ENCODE peak calls at places on chromosome 21, in seven cellular contexts. B is brain microvascular endothelial cell, O is lung, R is OCI-LY7, H is psoas muscle, X is cardiac muscle cell, G is fibroblast of lung. E is an unnamed sample.

GRCh38 chr21:42397291-42398129 is 1.7 kb upstream of the TMPRSS3 start:
- DNase-seq in B (no peak), O (no peak), R (peak), H (no peak), X (no peak), G (no peak), E (no peak)

GRCh38 chr21:42377211-42377950 is 11.0 kb upstream of the TFF1 start:
- DNase-seq in B (no peak), O (no peak), R (no peak), H (no peak), X (no peak), G (no peak), E (no peak)

GRCh38 chr21:42234464-42235241 is 15.7 kb downstream of the ABCG1 start:
- DNase-seq in B (peak), O (peak), R (peak), H (peak), X (peak), G (peak), E (peak)

GRCh38 chr21:35053356-35054096 is 4.4 kb upstream of the RUNX1 start:
- DNase-seq in B (no peak), O (no peak), R (no peak), H (no peak), X (peak), G (peak), E (no peak)

GRCh38 chr21:23887709-23888303 is 1719.5 kb downstream of the MRPL39 start:
- DNase-seq in B (no peak), O (no peak), R (no peak), H (no peak), X (no peak), G (no peak), E (no peak)

GRCh38 chr21:26632691-26633090 is 59.6 kb upstream of the CYYR1 start:
- DNase-seq in B (no peak), O (no peak), R (no peak), H (no peak), X (no peak), G (no peak), E (no peak)

GRCh38 chr21:39033878-39034589 is 149.2 kb downstream of the PSMG1 start:
- DNase-seq in B (peak), O (peak), R (no peak), H (no peak), X (no peak), G (no peak), E (no peak)

GRCh38 chr21:35020446-35020845 is 28.7 kb downstream of the RUNX1 start:
- DNase-seq in B (no peak), O (no peak), R (peak), H (no peak), X (no peak), G (no peak), E (no peak)

GRCh38 chr21:45997205-45997494 is 15.6 kb downstream of the COL6A1 start:
- DNase-seq in B (no peak), O (no peak), R (no peak), H (no peak), X (no peak), G (no peak), E (no peak)

GRCh38 chr21:31503939-31504338 is 155.6 kb upstream of the SOD1 start:
- DNase-seq in B (no peak), O (no peak), R (no peak), H (no peak), X (no peak), G (no peak), E (peak)

GRCh38 chr21:31514598-31514997 is 144.9 kb upstream of the SOD1 start:
- DNase-seq in B (peak), O (no peak), R (no peak), H (no peak), X (peak), G (peak), E (no peak)

GRCh38 chr21:31511258-31511657 is 148.2 kb upstream of the SOD1 start:
- DNase-seq in B (no peak), O (no peak), R (no peak), H (no peak), X (no peak), G (no peak), E (no peak)

GRCh38 chr21:31505975-31506374 is 153.5 kb upstream of the SOD1 start:
- DNase-seq in B (no peak), O (no peak), R (peak), H (no peak), X (no peak), G (no peak), E (no peak)

GRCh38 chr21:31509108-31510017 is 150.1 kb upstream of the SOD1 start:
- DNase-seq in B (peak), O (no peak), R (peak), H (no peak), X (no peak), G (peak), E (peak)
- H3K27ac ChIP-seq in B (no peak), O (no peak), R (peak), H (no peak), X (no peak), G (no peak), E (no peak)

DNA sequence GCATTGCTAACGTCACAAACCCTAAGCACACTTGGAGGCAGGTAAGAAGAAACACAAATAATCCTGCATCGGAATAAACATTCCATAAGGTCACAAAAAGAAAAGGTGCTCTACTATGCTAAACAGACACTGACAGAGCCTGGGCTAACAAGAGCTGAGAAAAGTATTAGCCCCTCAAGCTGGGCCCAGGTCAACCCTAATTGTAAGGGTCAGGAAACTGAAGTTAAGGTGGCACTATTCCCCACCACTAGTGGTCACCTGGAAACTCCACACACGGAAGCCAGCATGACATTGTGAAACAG is 1.3 kb downstream of the PTTG1IP start:
- DNase-seq in B (no peak), O (no peak), R (peak), H (no peak), X (no peak), G (no peak), E (no peak)
- TF ChIP-seq CTCF in B (no peak), O (no peak), R (peak), H (peak), X (no peak), G (no peak), E (no peak)

GRCh38 chr21:43588957-43589356 is 70.3 kb downstream of the HSF2BP start:
- DNase-seq in B (no peak), O (no peak), R (no peak), H (no peak), X (no peak), G (no peak), E (no peak)

GRCh38 chr21:43585924-43586411 is 73.3 kb downstream of the HSF2BP start:
- DNase-seq in B (peak), O (peak), R (no peak), H (no peak), X (peak), G (peak), E (peak)

GRCh38 chr21:43590220-43590619 is 69.1 kb downstream of the HSF2BP start:
- DNase-seq in B (no peak), O (no peak), R (no peak), H (no peak), X (no peak), G (peak), E (no peak)

DNA sequence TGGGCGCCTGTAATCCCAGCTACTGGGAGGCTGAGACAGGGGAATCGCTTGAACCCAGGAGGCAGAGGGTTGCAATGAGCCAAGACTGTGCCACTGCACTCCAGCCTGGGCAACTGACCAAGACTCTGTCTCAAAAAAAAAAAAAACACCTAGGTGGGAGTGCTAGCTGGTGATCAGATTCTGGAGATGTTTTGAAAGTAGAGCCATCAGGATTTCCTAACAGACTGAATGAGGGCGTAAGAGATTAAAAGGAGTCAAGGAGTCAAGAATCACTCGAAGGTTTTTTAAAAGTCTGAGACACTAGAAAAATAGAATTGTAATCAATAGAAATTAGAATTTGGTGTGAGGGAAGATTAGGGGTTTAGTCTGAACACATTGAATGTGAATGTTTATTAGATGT is 73.8 kb downstream of the HSF2BP start:
- DNase-seq in B (no peak), O (no peak), R (no peak), H (no peak), X (no peak), G (no peak), E (no peak)
- H3K27ac ChIP-seq in B (peak), O (peak), R (no peak), H (peak), X (no peak), G (peak), E (peak)

DNA sequence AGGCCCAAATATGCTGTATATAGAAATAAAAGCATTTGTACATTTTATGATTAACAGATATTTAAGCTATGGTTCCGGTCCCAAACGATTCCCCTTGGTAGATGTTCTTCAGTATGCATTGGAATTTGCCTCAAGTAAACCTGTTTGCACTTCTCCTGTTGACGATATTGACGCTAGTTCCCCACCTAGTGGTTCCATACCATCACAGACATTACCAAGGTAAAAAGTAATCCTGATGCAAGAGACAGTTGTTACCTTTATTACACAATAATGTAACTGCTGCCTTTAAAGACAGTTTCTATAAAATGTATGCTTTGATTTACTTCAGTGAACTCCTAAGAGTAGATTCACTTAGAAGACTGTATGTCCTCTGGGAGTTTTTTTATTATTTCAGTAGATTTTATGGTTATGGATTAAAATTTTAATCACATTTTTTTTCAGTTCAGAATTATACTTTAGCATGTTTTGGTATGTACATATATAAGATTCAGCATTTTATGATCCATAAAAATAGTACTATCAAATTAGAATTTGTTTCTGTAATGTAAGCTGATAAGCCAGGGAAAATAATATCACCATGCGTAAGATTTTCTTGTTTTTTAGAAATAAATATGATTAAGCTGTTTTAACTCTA is 96.5 kb downstream of the USP25 start:
- DNase-seq in B (no peak), O (no peak), R (peak), H (no peak), X (peak), G (peak), E (peak)
- TF ChIP-seq CTCF in B (peak), O (peak), R (peak), H (peak), X (peak), G (peak), E (peak)

GRCh38 chr21:31420354-31420753 is 76.3 kb upstream of the TIAM1 start:
- DNase-seq in B (no peak), O (no peak), R (no peak), H (no peak), X (no peak), G (no peak), E (no peak)

GRCh38 chr21:31420988-31421387 is 76.9 kb upstream of the TIAM1 start:
- DNase-seq in B (no peak), O (no peak), R (no peak), H (no peak), X (no peak), G (no peak), E (no peak)

GRCh38 chr21:31429500-31429899 is 85.4 kb upstream of the TIAM1 start:
- DNase-seq in B (no peak), O (no peak), R (no peak), H (peak), X (no peak), G (no peak), E (no peak)

GRCh38 chr21:31426235-31426797 is 82.3 kb upstream of the TIAM1 start:
- DNase-seq in B (peak), O (no peak), R (no peak), H (no peak), X (no peak), G (peak), E (no peak)

GRCh38 chr21:31425158-31425557 is 81.1 kb upstream of the TIAM1 start:
- DNase-seq in B (no peak), O (no peak), R (no peak), H (no peak), X (no peak), G (no peak), E (no peak)
- H3K27ac ChIP-seq in B (no peak), O (no peak), R (no peak), H (no peak), X (no peak), G (no peak), E (no peak)

DNA sequence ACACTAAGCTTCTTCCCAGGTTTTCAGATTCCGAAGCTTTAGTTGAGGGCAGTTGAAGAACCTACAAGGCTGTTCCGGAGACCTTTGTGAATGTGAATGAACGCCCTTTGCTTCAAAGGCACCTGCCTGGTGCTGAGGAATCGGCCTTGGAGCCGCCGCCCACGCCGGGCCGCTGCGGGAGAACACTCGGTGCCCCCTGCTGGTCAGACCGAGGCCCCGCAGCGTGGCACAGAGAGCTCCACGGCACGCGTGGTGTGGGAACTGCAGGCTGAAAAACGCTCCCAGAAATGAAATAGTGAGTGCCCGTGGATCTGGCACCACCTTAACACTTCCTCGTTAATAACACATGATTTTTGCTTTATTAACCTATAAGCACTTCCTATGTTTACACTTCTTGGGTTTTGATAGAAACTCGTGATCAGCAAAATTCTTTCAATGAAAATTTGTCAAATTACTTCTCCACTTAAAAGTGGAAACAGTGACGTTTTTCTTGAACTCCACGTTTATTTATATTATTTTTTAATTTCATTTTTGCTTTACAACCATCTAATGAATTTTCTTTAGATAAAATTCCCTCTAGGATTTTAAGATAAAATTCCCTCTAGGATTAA is 460.6 kb downstream of the DSCAM start:
- DNase-seq in B (no peak), O (peak), R (peak), H (peak), X (peak), G (peak), E (peak)
- TF ChIP-seq CTCF in B (peak), O (peak), R (peak), H (peak), X (peak), G (peak), E (peak)

GRCh38 chr21:44012474-44013379 is 618 bp downstream of the TRAPPC10 start:
- DNase-seq in B (peak), O (peak), R (peak), H (peak), X (peak), G (peak), E (peak)

GRCh38 chr21:44010429-44010828 is 1.7 kb upstream of the TRAPPC10 start:
- DNase-seq in B (peak), O (no peak), R (no peak), H (no peak), X (no peak), G (no peak), E (no peak)

GRCh38 chr21:44011774-44012473 is at the start of gene TRAPPC10:
- DNase-seq in B (peak), O (peak), R (peak), H (peak), X (peak), G (peak), E (peak)

GRCh38 chr21:44011123-44011773 is 861 bp upstream of the TRAPPC10 start:
- DNase-seq in B (no peak), O (no peak), R (no peak), H (no peak), X (no peak), G (no peak), E (no peak)

DNA sequence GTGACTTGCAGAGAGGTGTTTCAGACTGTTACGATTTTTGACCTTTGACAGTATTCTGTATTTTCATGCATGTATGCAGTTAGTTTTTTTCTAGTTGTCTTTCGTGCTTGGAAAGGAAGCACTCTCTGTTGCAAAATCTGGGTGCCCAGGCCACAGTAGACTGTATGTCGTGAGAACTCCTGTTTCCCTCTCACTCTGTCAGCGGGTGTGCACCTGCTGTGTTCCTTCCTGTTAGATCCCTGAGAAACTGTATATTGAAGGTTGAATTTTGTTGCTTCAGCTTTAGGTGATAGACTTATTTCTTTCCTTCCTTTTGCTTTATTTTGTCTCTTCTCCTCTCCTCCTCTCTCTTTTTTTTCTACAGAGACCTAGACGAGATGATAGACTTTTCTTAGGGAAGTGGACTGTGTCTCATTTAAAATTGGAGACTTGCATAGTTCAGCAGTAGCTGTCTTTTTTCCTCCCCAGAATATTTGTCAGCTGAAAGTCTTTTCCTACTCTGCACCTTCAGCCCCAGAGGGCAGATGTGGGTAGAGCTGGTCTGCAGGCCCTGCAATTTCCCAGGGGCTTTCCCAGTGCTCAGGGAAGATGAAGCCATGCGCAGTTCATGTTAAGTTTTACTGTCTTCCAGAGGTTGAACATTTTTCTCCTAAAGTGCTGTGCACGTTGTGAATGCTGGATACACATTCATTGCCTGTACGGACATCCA is 1.4 kb downstream of the TRAPPC10 start:
- DNase-seq in B (no peak), O (no peak), R (peak), H (no peak), X (no peak), G (no peak), E (no peak)
- H3K27ac ChIP-seq in B (no peak), O (peak), R (peak), H (peak), X (peak), G (no peak), E (peak)

GRCh38 chr21:36965720-36966065 is 776 bp downstream of the HLCS start:
- DNase-seq in B (no peak), O (no peak), R (no peak), H (no peak), X (no peak), G (no peak), E (no peak)

GRCh38 chr21:36964832-36965719 is 1.4 kb downstream of the HLCS start:
- DNase-seq in B (no peak), O (no peak), R (peak), H (no peak), X (no peak), G (no peak), E (no peak)

GRCh38 chr21:36964398-36964797 is 2.1 kb downstream of the HLCS start:
- DNase-seq in B (no peak), O (no peak), R (no peak), H (no peak), X (no peak), G (no peak), E (no peak)

GRCh38 chr21:36966846-36967657 is 583 bp upstream of the HLCS start:
- DNase-seq in B (peak), O (no peak), R (no peak), H (no peak), X (no peak), G (peak), E (no peak)

GRCh38 chr21:36966066-36966845 is at the start of gene HLCS:
- DNase-seq in B (peak), O (peak), R (peak), H (peak), X (peak), G (peak), E (peak)
- TF ChIP-seq CTCF in B (no peak), O (peak), R (no peak), H (peak), X (no peak), G (no peak), E (peak)

GRCh38 chr21:33914188-33914587 is 1.4 kb downstream of the ATP5PO start:
- DNase-seq in B (no peak), O (no peak), R (no peak), H (no peak), X (no peak), G (peak), E (no peak)
- H3K27ac ChIP-seq in B (no peak), O (no peak), R (no peak), H (no peak), X (no peak), G (no peak), E (no peak)